ENCODE peak calls at places on chromosomes 11 and 22, in nine cellular contexts. A, O, C, J, N, M, Q, B and X are unnamed samples.

GRCh38 chr11:121572581-121573059 is 119.9 kb upstream of the SORL1-AS1 start:
- DNase-seq in A (no peak), O (no peak), C (no peak), J (no peak), N (no peak), M (no peak), Q (peak), B (no peak), X (no peak)

GRCh38 chr22:31635638-31636306 is 26.2 kb downstream of the PISD start:
- DNase-seq in A (no peak), O (no peak), C (no peak), J (no peak), N (no peak), M (no peak), Q (no peak), B (no peak), X (no peak)

GRCh38 chr11:12701815-12702214 is 27.6 kb downstream of the TEAD1 start:
- DNase-seq in A (no peak), O (no peak), C (no peak), J (no peak), N (no peak), M (no peak), Q (no peak), B (no peak), X (no peak)

GRCh38 chr11:36509694-36510566 is at the start of gene TRAF6:
- DNase-seq in A (peak), O (peak), C (peak), J (peak), N (peak), M (peak), Q (peak), B (peak), X (peak)

GRCh38 chr11:3203221-3204043 is 15.2 kb downstream of the MRGPRG start:
- DNase-seq in A (no peak), O (no peak), C (peak), J (peak), N (no peak), M (no peak), Q (no peak), B (no peak), X (no peak)

GRCh38 chr11:112784323-112785073 is 176.7 kb upstream of the NCAM1 start:
- DNase-seq in A (peak), O (peak), C (no peak), J (no peak), N (peak), M (no peak), Q (no peak), B (peak), X (peak)

GRCh38 chr22:23219787-23220484 is 39.6 kb downstream of the BCR start:
- DNase-seq in A (no peak), O (peak), C (peak), J (peak), N (peak), M (no peak), Q (peak), B (no peak), X (no peak)

GRCh38 chr11:131592152-131592551 is 221.7 kb downstream of the NTM start:
- DNase-seq in A (no peak), O (no peak), C (no peak), J (no peak), N (no peak), M (no peak), Q (no peak), B (no peak), X (no peak)

GRCh38 chr11:61022311-61023085 is 51.0 kb downstream of the CD6 start:
- DNase-seq in A (no peak), O (no peak), C (no peak), J (no peak), N (no peak), M (no peak), Q (no peak), B (no peak), X (no peak)

GRCh38 chr11:18203723-18204122 is 31.1 kb downstream of the MRGPRX4 start:
- DNase-seq in A (no peak), O (peak), C (no peak), J (no peak), N (peak), M (no peak), Q (no peak), B (no peak), X (no peak)

GRCh38 chr11:74948546-74948897 is 369 bp downstream of the XRRA1 start:
- DNase-seq in A (no peak), O (no peak), C (peak), J (no peak), N (peak), M (no peak), Q (peak), B (no peak), X (no peak)

GRCh38 chr11:127219704-127220103 is 219.1 kb upstream of the KIRREL3 start:
- DNase-seq in A (no peak), O (no peak), C (no peak), J (no peak), N (no peak), M (no peak), Q (no peak), B (no peak), X (no peak)

GRCh38 chr11:35541621-35542375 is 16.4 kb upstream of the PAMR1 start:
- DNase-seq in A (peak), O (peak), C (peak), J (no peak), N (peak), M (no peak), Q (no peak), B (no peak), X (no peak)

GRCh38 chr22:23566716-23567475 is 13.2 kb downstream of the IGLL1 start:
- DNase-seq in A (no peak), O (no peak), C (no peak), J (no peak), N (no peak), M (no peak), Q (no peak), B (no peak), X (no peak)

GRCh38 chr11:80638296-80638695 is 1197.5 kb upstream of the TENM4 start:
- DNase-seq in A (no peak), O (no peak), C (no peak), J (peak), N (no peak), M (no peak), Q (no peak), B (no peak), X (no peak)

GRCh38 chr11:119371778-119372182 is 9.7 kb downstream of the USP2 start:
- DNase-seq in A (no peak), O (no peak), C (no peak), J (no peak), N (no peak), M (no peak), Q (no peak), B (no peak), X (no peak)

GRCh38 chr22:45237065-45237990 is 3.4 kb downstream of the KIAA0930 start:
- DNase-seq in A (no peak), O (no peak), C (no peak), J (no peak), N (no peak), M (no peak), Q (no peak), B (no peak), X (no peak)

GRCh38 chr11:126791991-126792390 is 208.6 kb downstream of the KIRREL3 start:
- DNase-seq in A (no peak), O (no peak), C (no peak), J (no peak), N (no peak), M (no peak), Q (no peak), B (no peak), X (no peak)

GRCh38 chr22:47130883-47131610 is 368.6 kb downstream of the TBC1D22A start:
- DNase-seq in A (no peak), O (no peak), C (no peak), J (no peak), N (no peak), M (no peak), Q (no peak), B (no peak), X (no peak)
- H3K4me3 ChIP-seq in A (no peak), O (no peak), C (no peak), J (no peak), N (no peak), M (no peak), Q (no peak), B (no peak), X (no peak)

GRCh38 chr11:111372538-111372937 is 6.5 kb downstream of the POU2AF1 start:
- DNase-seq in A (peak), O (no peak), C (no peak), J (no peak), N (no peak), M (no peak), Q (no peak), B (no peak), X (no peak)

GRCh38 chr11:111370902-111371578 is 8.0 kb downstream of the POU2AF1 start:
- DNase-seq in A (no peak), O (no peak), C (no peak), J (no peak), N (no peak), M (no peak), Q (no peak), B (no peak), X (no peak)

GRCh38 chr11:111370270-111370901 is 8.7 kb downstream of the POU2AF1 start:
- DNase-seq in A (no peak), O (no peak), C (no peak), J (no peak), N (no peak), M (no peak), Q (no peak), B (no peak), X (no peak)

GRCh38 chr11:111376453-111376871 is 2.6 kb downstream of the POU2AF1 start:
- DNase-seq in A (no peak), O (no peak), C (no peak), J (peak), N (no peak), M (no peak), Q (no peak), B (no peak), X (no peak)

GRCh38 chr11:111373590-111373989 is 5.5 kb downstream of the POU2AF1 start:
- DNase-seq in A (no peak), O (no peak), C (no peak), J (no peak), N (no peak), M (no peak), Q (no peak), B (no peak), X (no peak)
- H3K4me3 ChIP-seq in A (no peak), O (no peak), C (no peak), J (no peak), N (no peak), M (no peak), Q (no peak), B (no peak), X (no peak)

GRCh38 chr22:20114506-20115475 is 1.1 kb upstream of the RANBP1 start:
- DNase-seq in A (no peak), O (no peak), C (no peak), J (no peak), N (no peak), M (no peak), Q (no peak), B (no peak), X (no peak)
- H3K4me3 ChIP-seq in A (no peak), O (no peak), C (peak), J (no peak), N (no peak), M (no peak), Q (no peak), B (no peak), X (no peak)

DNA sequence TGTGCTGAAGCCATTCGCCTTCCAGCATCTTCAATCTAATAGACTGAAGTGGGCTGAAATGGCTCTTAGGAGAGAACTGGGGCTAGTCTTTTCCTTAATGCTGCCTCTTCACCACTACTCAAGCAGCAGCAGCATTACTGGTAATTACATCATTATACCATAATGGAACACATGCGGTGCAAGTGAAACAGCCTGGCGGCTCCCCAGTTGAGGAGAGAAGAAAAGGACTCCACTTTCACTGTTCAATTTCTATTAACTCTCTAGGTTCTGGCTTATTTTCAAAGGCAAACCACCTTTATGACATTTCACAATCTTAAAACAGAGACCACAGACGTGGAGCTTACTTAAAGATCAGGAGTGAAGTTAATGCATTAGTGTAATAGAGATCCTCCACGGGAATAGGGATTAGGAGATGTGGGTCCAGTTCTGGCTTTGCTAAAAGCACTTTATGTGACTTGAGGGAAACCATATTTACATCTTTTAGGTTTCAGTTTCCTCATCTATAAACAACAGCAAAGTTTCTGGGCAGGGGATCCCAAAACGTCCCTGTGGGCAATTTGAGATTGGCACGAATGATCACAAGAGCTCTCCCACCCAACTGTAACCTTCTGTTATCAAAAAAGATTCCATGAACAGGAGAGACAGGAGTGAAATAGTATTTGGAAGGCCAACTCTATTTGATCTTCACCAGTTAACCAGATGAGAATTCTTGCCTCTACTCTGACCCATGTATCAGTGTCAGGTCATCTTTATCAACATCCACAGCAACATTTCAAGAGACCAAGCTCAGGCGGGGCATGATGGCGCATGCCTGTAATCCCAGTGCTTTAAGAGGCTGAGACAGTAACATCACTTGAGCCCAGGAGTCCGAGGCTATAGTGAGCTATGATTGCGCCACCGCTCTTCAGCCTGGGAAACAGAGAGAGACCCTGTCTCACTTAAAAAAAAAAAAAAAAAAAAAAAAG is 62.6 kb downstream of the GAB2 start:
- DNase-seq in A (no peak), O (peak), C (peak), J (no peak), N (no peak), M (no peak), Q (no peak), B (no peak), X (no peak)
- H3K4me3 ChIP-seq in A (no peak), O (no peak), C (peak), J (no peak), N (no peak), M (no peak), Q (no peak), B (no peak), X (no peak)

GRCh38 chr22:35809816-35810215 is 92.1 kb downstream of the APOL5 start:
- DNase-seq in A (no peak), O (no peak), C (no peak), J (no peak), N (no peak), M (no peak), Q (no peak), B (no peak), X (no peak)

GRCh38 chr22:35812600-35812999 is 94.9 kb downstream of the APOL5 start:
- DNase-seq in A (no peak), O (no peak), C (no peak), J (no peak), N (no peak), M (no peak), Q (no peak), B (no peak), X (no peak)

GRCh38 chr22:35808377-35808776 is 90.7 kb downstream of the APOL5 start:
- DNase-seq in A (no peak), O (no peak), C (no peak), J (no peak), N (no peak), M (no peak), Q (no peak), B (no peak), X (no peak)

GRCh38 chr22:35811670-35812069 is 94.0 kb downstream of the APOL5 start:
- DNase-seq in A (no peak), O (no peak), C (no peak), J (no peak), N (no peak), M (no peak), Q (no peak), B (no peak), X (no peak)
- H3K4me3 ChIP-seq in A (no peak), O (no peak), C (no peak), J (no peak), N (no peak), M (no peak), Q (no peak), B (no peak), X (no peak)

GRCh38 chr11:116515666-116516184 is 257.1 kb downstream of the BUD13 start:
- DNase-seq in A (peak), O (no peak), C (no peak), J (no peak), N (no peak), M (no peak), Q (no peak), B (no peak), X (no peak)
- H3K4me3 ChIP-seq in A (no peak), O (no peak), C (no peak), J (no peak), N (no peak), M (no peak), Q (no peak), B (no peak), X (no peak)

GRCh38 chr11:125638315-125638714 is 13.4 kb downstream of the CHEK1 start:
- DNase-seq in A (no peak), O (no peak), C (no peak), J (no peak), N (no peak), M (no peak), Q (no peak), B (no peak), X (no peak)
- H3K4me3 ChIP-seq in A (no peak), O (no peak), C (no peak), J (no peak), N (no peak), M (no peak), Q (no peak), B (no peak), X (no peak)

GRCh38 chr22:20129747-20130014 is 1.9 kb upstream of the ZDHHC8 start:
- DNase-seq in A (no peak), O (no peak), C (no peak), J (no peak), N (no peak), M (no peak), Q (no peak), B (no peak), X (no peak)

GRCh38 chr22:20131593-20131855 is at the start of gene ZDHHC8:
- DNase-seq in A (peak), O (no peak), C (no peak), J (no peak), N (no peak), M (no peak), Q (no peak), B (no peak), X (no peak)

GRCh38 chr22:20130739-20131592 is 638 bp upstream of the ZDHHC8 start:
- DNase-seq in A (peak), O (peak), C (peak), J (peak), N (peak), M (peak), Q (no peak), B (peak), X (no peak)

GRCh38 chr22:20128902-20129746 is 2.5 kb upstream of the ZDHHC8 start:
- DNase-seq in A (peak), O (no peak), C (no peak), J (no peak), N (peak), M (no peak), Q (peak), B (no peak), X (no peak)

DNA sequence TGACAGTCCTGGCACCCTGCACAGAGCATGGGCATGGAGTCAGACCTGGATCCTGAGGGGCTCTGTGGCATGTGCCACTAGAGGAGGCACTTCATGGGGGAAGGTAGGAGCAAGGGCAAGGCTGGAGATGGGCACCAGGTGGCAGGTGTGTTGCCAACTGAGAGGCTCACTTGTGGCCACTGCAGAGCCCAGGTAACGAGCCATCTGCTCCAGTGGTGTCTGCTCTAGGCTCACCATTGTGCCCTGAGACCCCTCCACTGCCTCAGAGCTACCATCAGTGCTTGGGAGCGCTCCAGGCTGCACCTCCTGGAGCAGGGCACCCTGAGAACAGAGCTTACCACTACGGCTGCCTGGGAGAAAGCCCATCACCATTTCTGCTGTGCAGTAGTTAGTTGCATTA is 1.3 kb upstream of the ZDHHC8 start:
- DNase-seq in A (no peak), O (no peak), C (no peak), J (no peak), N (no peak), M (no peak), Q (no peak), B (no peak), X (no peak)
- H3K4me3 ChIP-seq in A (no peak), O (no peak), C (no peak), J (no peak), N (no peak), M (no peak), Q (no peak), B (no peak), X (no peak)